ENCODE peak calls at places on chromosomes 7 and 10, in four cellular contexts. K is cardiac fibroblast, G is RWPE1, A is left lung. T is an unnamed sample.

GRCh38 chr10:23067939-23068775 is 27.2 kb upstream of the MSRB2 start:
- DNase-seq in K (peak), G (peak), A (peak), T (no peak)

GRCh38 chr7:23261843-23262452 is 15.4 kb downstream of the GPNMB start:
- DNase-seq in K (peak), G (peak), A (peak), T (no peak)

GRCh38 chr10:62924344-62924748 is 108.2 kb upstream of the EGR2 start:
- DNase-seq in K (no peak), G (peak), A (no peak), T (no peak)

GRCh38 chr10:78763651-78764395 is 304.9 kb upstream of the ZMIZ1 start:
- DNase-seq in K (no peak), G (no peak), A (peak), T (no peak)

GRCh38 chr10:76628801-76629200 is 1008.8 kb downstream of the KCNMA1 start:
- DNase-seq in K (no peak), G (no peak), A (no peak), T (no peak)

GRCh38 chr7:26688936-26689506 is 175.4 kb downstream of the SKAP2 start:
- DNase-seq in K (no peak), G (no peak), A (no peak), T (no peak)

GRCh38 chr10:31905586-31905985 is 23.0 kb downstream of the ARHGAP12 start:
- DNase-seq in K (no peak), G (no peak), A (no peak), T (no peak)

GRCh38 chr7:146956323-146956722 is 839.7 kb downstream of the CNTNAP2 start:
- DNase-seq in K (no peak), G (no peak), A (no peak), T (no peak)

GRCh38 chr7:101128040-101128834 is 1.3 kb downstream of the SERPINE1 start:
- DNase-seq in K (peak), G (no peak), A (no peak), T (no peak)

GRCh38 chr10:78974409-78975317 is 94.1 kb upstream of the ZMIZ1 start:
- DNase-seq in K (peak), G (peak), A (peak), T (no peak)

GRCh38 chr10:69315610-69316312 is 37.5 kb downstream of the HK1 start:
- DNase-seq in K (no peak), G (no peak), A (no peak), T (no peak)

GRCh38 chr10:77774940-77775391 is 137.4 kb upstream of the KCNMA1 start:
- DNase-seq in K (no peak), G (no peak), A (no peak), T (no peak)

GRCh38 chr10:113666682-113667252 is 2.9 kb upstream of the NRAP start:
- DNase-seq in K (peak), G (no peak), A (no peak), T (no peak)

GRCh38 chr7:106447318-106447847 is 162.6 kb upstream of the NAMPT start:
- DNase-seq in K (no peak), G (no peak), A (no peak), T (no peak)

GRCh38 chr7:133633055-133633454 is 380.2 kb downstream of the EXOC4 start:
- DNase-seq in K (peak), G (peak), A (no peak), T (no peak)

GRCh38 chr10:43128331-43128730 is 9.9 kb upstream of the CSGALNACT2 start:
- DNase-seq in K (no peak), G (no peak), A (no peak), T (no peak)

GRCh38 chr10:87656431-87657072 is 3.1 kb upstream of the PAPSS2 start:
- DNase-seq in K (peak), G (peak), A (no peak), T (no peak)

GRCh38 chr10:43943119-43943824 is 294.6 kb upstream of the ZNF32 start:
- DNase-seq in K (no peak), G (no peak), A (no peak), T (no peak)

GRCh38 chr10:127207081-127207480 is 10.7 kb upstream of the INSYN2A start:
- DNase-seq in K (peak), G (no peak), A (no peak), T (no peak)

GRCh38 chr7:91636728-91637127 is 243.8 kb downstream of the MTERF1 start:
- DNase-seq in K (no peak), G (no peak), A (no peak), T (no peak)

GRCh38 chr10:122632031-122632430 is 67.6 kb downstream of the C10orf120 start:
- DNase-seq in K (no peak), G (no peak), A (no peak), T (no peak)

GRCh38 chr10:33617381-33617780 is 282.9 kb upstream of the NRP1 start:
- DNase-seq in K (peak), G (no peak), A (no peak), T (no peak)

GRCh38 chr7:157408258-157409101 is 71.7 kb downstream of the DNAJB6 start:
- DNase-seq in K (no peak), G (no peak), A (no peak), T (no peak)

GRCh38 chr7:158929306-158929705 is 72.9 kb downstream of the DYNC2I1 start:
- DNase-seq in K (no peak), G (no peak), A (no peak), T (no peak)

GRCh38 chr7:145957160-145957890 is 159.3 kb upstream of the CNTNAP2 start:
- DNase-seq in K (no peak), G (no peak), A (no peak), T (no peak)

GRCh38 chr7:37491919-37492694 is 43.4 kb upstream of the ELMO1 start:
- DNase-seq in K (no peak), G (no peak), A (no peak), T (no peak)

GRCh38 chr10:52742723-52743122 is 29.9 kb downstream of the MBL2 start:
- DNase-seq in K (no peak), G (no peak), A (no peak), T (no peak)

GRCh38 chr10:48215148-48215982 is 59.1 kb downstream of the FRMPD2 start:
- DNase-seq in K (peak), G (peak), A (no peak), T (no peak)

GRCh38 chr7:120864146-120864920 is 6.4 kb upstream of the TSPAN12 start:
- DNase-seq in K (no peak), G (no peak), A (no peak), T (no peak)

GRCh38 chr10:10259013-10259412 is 758.7 kb upstream of the CELF2 start:
- DNase-seq in K (no peak), G (no peak), A (no peak), T (no peak)

GRCh38 chr7:148058092-148058491 is 532.5 kb upstream of the C7orf33 start:
- DNase-seq in K (no peak), G (no peak), A (no peak), T (no peak)

GRCh38 chr10:72525689-72526088 is 100.2 kb downstream of the MICU1 start:
- DNase-seq in K (no peak), G (no peak), A (no peak), T (no peak)

GRCh38 chr7:12475362-12476063 is 71.8 kb upstream of the VWDE start:
- DNase-seq in K (peak), G (peak), A (no peak), T (no peak)

DNA sequence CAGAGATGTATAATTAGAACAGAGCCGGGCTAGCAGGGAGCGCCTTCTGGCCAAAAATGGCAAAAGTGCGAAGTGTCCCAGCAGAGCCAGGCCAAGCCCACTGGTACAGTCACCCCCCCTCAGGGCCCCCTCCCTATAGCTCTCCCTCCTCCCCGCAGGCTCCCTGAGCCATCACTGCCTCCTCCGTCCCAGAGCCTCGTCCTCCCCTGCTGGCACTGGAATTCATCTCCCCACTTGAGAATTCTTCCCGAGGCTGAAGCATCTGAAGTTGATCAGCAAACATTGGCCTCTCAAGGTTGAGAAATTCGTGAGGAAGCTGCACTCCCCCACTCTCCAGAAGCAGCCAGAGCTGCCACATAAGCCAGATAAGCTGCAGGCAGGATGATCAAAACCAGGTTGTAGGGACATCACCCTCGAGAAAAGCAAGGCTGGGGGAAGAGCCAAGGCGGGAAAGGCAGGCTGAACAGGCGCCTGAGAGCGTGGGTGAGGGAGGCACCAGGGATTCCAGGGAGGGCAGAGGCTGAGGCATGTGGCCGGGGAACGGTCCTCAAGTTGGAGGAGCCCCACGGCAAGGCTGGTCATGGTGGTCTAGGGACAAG is 23.4 kb downstream of the CAMK2G start:
- DNase-seq in K (peak), G (no peak), A (peak), T (peak)
- TF ChIP-seq CTCF in K (no peak), G (no peak), A (no peak), T (peak)

DNA sequence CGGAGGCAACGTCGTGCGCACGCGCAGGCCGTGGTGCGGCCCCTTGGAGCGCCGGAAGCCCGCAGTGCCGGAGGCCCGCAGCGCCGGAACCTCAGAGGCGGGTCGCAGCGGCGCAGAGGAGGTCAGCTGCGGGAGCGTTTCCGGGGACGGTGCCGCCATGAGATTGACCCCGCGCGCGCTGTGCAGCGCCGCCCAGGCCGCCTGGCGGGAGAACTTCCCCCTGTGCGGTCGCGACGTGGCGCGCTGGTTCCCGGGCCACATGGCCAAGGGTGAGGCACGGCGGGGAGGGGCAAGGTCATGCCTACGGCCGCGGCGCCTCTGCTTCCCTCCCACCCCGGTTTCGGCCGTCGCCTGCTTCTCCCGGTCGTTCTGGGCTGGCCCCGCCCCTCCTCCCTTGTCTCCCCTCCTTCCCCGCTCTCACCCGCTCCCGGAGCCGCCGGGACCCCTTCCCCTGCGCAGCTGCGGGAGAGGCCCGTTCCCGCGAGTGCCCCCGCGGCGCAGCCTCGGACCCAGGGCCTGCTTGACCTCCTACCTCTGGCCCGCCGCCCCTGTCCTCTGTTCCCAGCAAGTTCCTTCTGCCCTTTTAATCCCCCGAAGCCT is at the start of gene MTG1:
- DNase-seq in K (peak), G (peak), A (peak), T (peak)
- TF ChIP-seq CTCF in K (no peak), G (no peak), A (peak), T (peak)

GRCh38 chr7:81256991-81257390 is 338.1 kb upstream of the SEMA3C start:
- DNase-seq in K (peak), G (no peak), A (no peak), T (no peak)
- TF ChIP-seq CTCF in K (peak), G (no peak), A (no peak), T (peak)

DNA sequence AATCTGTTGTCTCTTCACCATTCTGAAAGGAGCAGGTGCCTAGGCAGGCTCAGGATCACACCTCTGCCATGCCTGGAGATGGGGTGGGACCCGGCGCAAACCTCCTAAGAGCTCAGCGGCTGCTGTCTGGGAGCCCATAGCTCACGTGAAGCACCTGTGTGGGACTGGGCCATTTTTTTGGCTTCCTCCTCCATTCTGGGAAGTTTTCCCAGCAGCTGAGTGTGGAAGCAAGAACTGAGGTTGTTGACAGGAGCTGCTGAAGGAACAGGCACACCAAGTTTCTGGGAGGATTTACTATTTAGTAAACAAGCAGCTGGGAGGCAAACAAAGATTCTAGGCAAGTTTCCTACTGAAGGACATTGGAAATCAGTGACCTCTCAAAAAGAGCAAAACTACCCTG is 77.3 kb downstream of the FAM13C start:
- DNase-seq in K (no peak), G (no peak), A (no peak), T (no peak)
- TF ChIP-seq CTCF in K (no peak), G (no peak), A (no peak), T (no peak)

DNA sequence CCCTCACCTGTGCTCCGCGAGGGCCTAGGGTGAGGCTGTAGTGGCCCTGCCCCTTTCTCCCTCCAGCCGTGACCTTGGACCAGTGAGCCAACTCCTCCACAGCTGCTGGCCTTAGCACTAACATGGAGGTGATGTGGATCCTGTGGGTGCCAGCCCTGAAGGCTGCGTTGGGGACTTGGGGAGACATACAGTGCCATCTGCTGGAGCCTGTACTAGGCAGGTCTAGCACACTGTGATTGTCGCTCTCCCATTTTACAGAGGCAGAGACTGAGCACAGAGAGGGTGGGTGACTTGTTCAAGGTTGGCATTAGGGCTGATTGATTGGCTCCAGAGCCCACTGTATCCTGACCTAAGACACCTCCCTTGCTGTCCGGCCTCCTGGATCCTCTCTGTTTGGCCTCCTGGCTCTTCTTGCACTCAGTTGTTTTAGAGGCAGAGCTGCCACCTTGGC is 37.6 kb downstream of the PRF1 start:
- DNase-seq in K (no peak), G (no peak), A (no peak), T (peak)
- TF ChIP-seq CTCF in K (no peak), G (no peak), A (no peak), T (no peak)